ENCODE peak calls at places on chromosomes 13 and 19, in six cellular contexts. One of them, this sample, is unnamed.

GRCh38 chr19:44141191-44142013 is at the start of gene ZNF234:
- DNase-seq in SK-N-SH: peak; percentile 88
- DNase-seq in HCT116: peak; percentile 33
- DNase-seq in body of pancreas: peak; percentile 79
- DNase-seq in choroid plexus epithelial cell: peak; percentile 82
- DNase-seq in dorsolateral prefrontal cortex: peak; percentile 86
- DNase-seq in this sample: peak; percentile 67

GRCh38 chr19:48513289-48514122 is 1.9 kb upstream of the LMTK3 start:
- DNase-seq in SK-N-SH: peak; percentile 86
- DNase-seq in HCT116: peak; percentile 69
- DNase-seq in body of pancreas: peak; percentile 73
- DNase-seq in choroid plexus epithelial cell: peak; percentile 74
- DNase-seq in dorsolateral prefrontal cortex: peak; percentile 88
- DNase-seq in this sample: no peak

GRCh38 chr19:32203161-32203560 is 142.2 kb upstream of the ZNF507 start:
- DNase-seq in SK-N-SH: no peak
- DNase-seq in HCT116: no peak
- DNase-seq in body of pancreas: no peak
- DNase-seq in choroid plexus epithelial cell: no peak
- DNase-seq in dorsolateral prefrontal cortex: no peak
- DNase-seq in this sample: no peak

GRCh38 chr13:109344552-109345157 is 441.7 kb downstream of the IRS2 start:
- DNase-seq in SK-N-SH: peak; percentile 37
- DNase-seq in HCT116: no peak
- DNase-seq in body of pancreas: no peak
- DNase-seq in choroid plexus epithelial cell: peak; percentile 64
- DNase-seq in dorsolateral prefrontal cortex: no peak
- DNase-seq in this sample: no peak

GRCh38 chr13:94917814-94918213 is 205.5 kb upstream of the SOX21 start:
- DNase-seq in SK-N-SH: no peak
- DNase-seq in HCT116: no peak
- DNase-seq in body of pancreas: no peak
- DNase-seq in choroid plexus epithelial cell: peak; percentile 9
- DNase-seq in dorsolateral prefrontal cortex: no peak
- DNase-seq in this sample: no peak

GRCh38 chr13:107554355-107554905 is 660.9 kb downstream of the LIG4 start:
- DNase-seq in SK-N-SH: no peak
- DNase-seq in HCT116: no peak
- DNase-seq in body of pancreas: no peak
- DNase-seq in choroid plexus epithelial cell: no peak
- DNase-seq in dorsolateral prefrontal cortex: no peak
- DNase-seq in this sample: no peak

GRCh38 chr19:49017666-49018351 is 918 bp upstream of the LHB start:
- DNase-seq in SK-N-SH: peak; percentile 89
- DNase-seq in HCT116: peak; percentile 60
- DNase-seq in body of pancreas: peak; percentile 40
- DNase-seq in choroid plexus epithelial cell: peak; percentile 62
- DNase-seq in dorsolateral prefrontal cortex: no peak
- DNase-seq in this sample: no peak

GRCh38 chr19:1882089-1882785 is 3.1 kb downstream of the ABHD17A start:
- DNase-seq in SK-N-SH: no peak
- DNase-seq in HCT116: no peak
- DNase-seq in body of pancreas: no peak
- DNase-seq in choroid plexus epithelial cell: no peak
- DNase-seq in dorsolateral prefrontal cortex: no peak
- DNase-seq in this sample: no peak

GRCh38 chr19:51458899-51459592 is 792 bp upstream of the SIGLEC8 start:
- DNase-seq in SK-N-SH: no peak
- DNase-seq in HCT116: no peak
- DNase-seq in body of pancreas: no peak
- DNase-seq in choroid plexus epithelial cell: no peak
- DNase-seq in dorsolateral prefrontal cortex: no peak
- DNase-seq in this sample: no peak

GRCh38 chr13:113834496-113835200 is 29.2 kb downstream of the GAS6 start:
- DNase-seq in SK-N-SH: no peak
- DNase-seq in HCT116: no peak
- DNase-seq in body of pancreas: no peak
- DNase-seq in choroid plexus epithelial cell: no peak
- DNase-seq in dorsolateral prefrontal cortex: peak; percentile 37
- DNase-seq in this sample: no peak

GRCh38 chr19:40191836-40192646 is 815 bp downstream of the MAP3K10 start:
- DNase-seq in SK-N-SH: peak; percentile 88
- DNase-seq in HCT116: no peak
- DNase-seq in body of pancreas: peak; percentile 36
- DNase-seq in choroid plexus epithelial cell: peak; percentile 15
- DNase-seq in dorsolateral prefrontal cortex: no peak
- DNase-seq in this sample: no peak

GRCh38 chr13:45847554-45848224 is 3.9 kb downstream of the SIAH3 start:
- DNase-seq in SK-N-SH: no peak
- DNase-seq in HCT116: no peak
- DNase-seq in body of pancreas: no peak
- DNase-seq in choroid plexus epithelial cell: peak; percentile 29
- DNase-seq in dorsolateral prefrontal cortex: no peak
- DNase-seq in this sample: no peak

GRCh38 chr13:77002590-77003190 is 10.8 kb downstream of the CLN5 start:
- DNase-seq in SK-N-SH: peak; percentile 30
- DNase-seq in HCT116: peak; percentile 12
- DNase-seq in body of pancreas: no peak
- DNase-seq in choroid plexus epithelial cell: peak; percentile 62
- DNase-seq in dorsolateral prefrontal cortex: no peak
- DNase-seq in this sample: no peak

GRCh38 chr19:8393192-8393870 is 3.2 kb downstream of the RAB11B start:
- DNase-seq in SK-N-SH: no peak
- DNase-seq in HCT116: no peak
- DNase-seq in body of pancreas: no peak
- DNase-seq in choroid plexus epithelial cell: no peak
- DNase-seq in dorsolateral prefrontal cortex: no peak
- DNase-seq in this sample: no peak

GRCh38 chr19:45003485-45003884 is 2.2 kb downstream of the RELB start:
- DNase-seq in SK-N-SH: no peak
- DNase-seq in HCT116: no peak
- DNase-seq in body of pancreas: no peak
- DNase-seq in choroid plexus epithelial cell: no peak
- DNase-seq in dorsolateral prefrontal cortex: no peak
- DNase-seq in this sample: no peak

GRCh38 chr19:35269425-35270117 is 809 bp downstream of the USF2 start:
- DNase-seq in SK-N-SH: peak; percentile 89
- DNase-seq in HCT116: peak; percentile 75
- DNase-seq in body of pancreas: peak; percentile 92
- DNase-seq in choroid plexus epithelial cell: peak; percentile 84
- DNase-seq in dorsolateral prefrontal cortex: peak; percentile 88
- DNase-seq in this sample: peak; percentile 26

GRCh38 chr19:4139614-4140236 is 13.7 kb upstream of the CREB3L3 start:
- DNase-seq in SK-N-SH: peak; percentile 82
- DNase-seq in HCT116: peak; percentile 71
- DNase-seq in body of pancreas: peak; percentile 80
- DNase-seq in choroid plexus epithelial cell: peak; percentile 67
- DNase-seq in dorsolateral prefrontal cortex: peak; percentile 60
- DNase-seq in this sample: no peak

GRCh38 chr13:28622286-28622685 is 36.6 kb upstream of the POMP start:
- DNase-seq in SK-N-SH: no peak
- DNase-seq in HCT116: no peak
- DNase-seq in body of pancreas: no peak
- DNase-seq in choroid plexus epithelial cell: no peak
- DNase-seq in dorsolateral prefrontal cortex: no peak
- DNase-seq in this sample: no peak

GRCh38 chr13:20353973-20354372 is 121.9 kb upstream of the GJB6 start:
- DNase-seq in SK-N-SH: no peak
- DNase-seq in HCT116: no peak
- DNase-seq in body of pancreas: no peak
- DNase-seq in choroid plexus epithelial cell: peak; percentile 76
- DNase-seq in dorsolateral prefrontal cortex: no peak
- DNase-seq in this sample: no peak

GRCh38 chr13:108087813-108088212 is 127.5 kb downstream of the LIG4 start:
- DNase-seq in SK-N-SH: no peak
- DNase-seq in HCT116: no peak
- DNase-seq in body of pancreas: no peak
- DNase-seq in choroid plexus epithelial cell: no peak
- DNase-seq in dorsolateral prefrontal cortex: no peak
- DNase-seq in this sample: no peak

GRCh38 chr19:46687438-46688145 is 26.6 kb upstream of the DACT3 start:
- DNase-seq in SK-N-SH: no peak
- DNase-seq in HCT116: no peak
- DNase-seq in body of pancreas: no peak
- DNase-seq in choroid plexus epithelial cell: no peak
- DNase-seq in dorsolateral prefrontal cortex: no peak
- DNase-seq in this sample: no peak

GRCh38 chr13:108947551-108948030 is 318.2 kb downstream of the MYO16 start:
- DNase-seq in SK-N-SH: no peak
- DNase-seq in HCT116: no peak
- DNase-seq in body of pancreas: no peak
- DNase-seq in choroid plexus epithelial cell: peak; percentile 97
- DNase-seq in dorsolateral prefrontal cortex: no peak
- DNase-seq in this sample: no peak

DNA sequence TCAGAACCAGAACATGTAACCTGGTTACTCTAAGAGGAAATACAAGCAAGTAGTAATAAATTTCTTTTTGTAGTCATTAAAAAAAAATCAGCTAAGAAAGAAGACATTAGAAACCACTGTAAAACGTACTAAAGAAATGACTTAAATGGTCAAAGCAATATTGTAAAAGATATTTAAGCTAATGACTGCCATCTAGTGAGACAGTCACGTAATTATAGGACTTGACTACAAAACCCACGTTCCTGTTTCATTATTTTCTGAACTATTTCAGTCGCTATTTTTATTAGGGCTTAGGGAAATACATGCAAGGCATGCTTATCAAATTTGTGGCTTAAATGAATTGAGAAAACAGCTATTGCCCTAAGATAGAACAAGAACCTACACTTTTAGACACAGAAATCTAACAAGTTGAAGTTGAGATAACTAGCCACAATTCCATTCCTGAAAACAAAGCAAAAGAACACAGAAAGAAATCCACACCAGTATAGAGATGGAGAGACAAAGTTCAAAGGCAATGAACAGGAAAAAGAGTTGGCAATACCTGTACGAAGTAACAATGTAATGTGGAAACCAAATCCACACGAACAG is 17.9 kb downstream of the ALG5 start:
- DNase-seq in SK-N-SH: peak; percentile 50
- DNase-seq in HCT116: no peak
- DNase-seq in body of pancreas: no peak
- DNase-seq in choroid plexus epithelial cell: peak; percentile 85
- DNase-seq in dorsolateral prefrontal cortex: no peak
- DNase-seq in this sample: peak; percentile 36
- TF ChIP-seq CTCF in SK-N-SH: peak; percentile 75
- TF ChIP-seq CTCF in HCT116: peak; percentile 30
- TF ChIP-seq CTCF in body of pancreas: peak; percentile 26
- TF ChIP-seq CTCF in choroid plexus epithelial cell: peak; percentile 58
- TF ChIP-seq CTCF in dorsolateral prefrontal cortex: peak; percentile 62
- TF ChIP-seq CTCF in this sample: peak; percentile 55

DNA sequence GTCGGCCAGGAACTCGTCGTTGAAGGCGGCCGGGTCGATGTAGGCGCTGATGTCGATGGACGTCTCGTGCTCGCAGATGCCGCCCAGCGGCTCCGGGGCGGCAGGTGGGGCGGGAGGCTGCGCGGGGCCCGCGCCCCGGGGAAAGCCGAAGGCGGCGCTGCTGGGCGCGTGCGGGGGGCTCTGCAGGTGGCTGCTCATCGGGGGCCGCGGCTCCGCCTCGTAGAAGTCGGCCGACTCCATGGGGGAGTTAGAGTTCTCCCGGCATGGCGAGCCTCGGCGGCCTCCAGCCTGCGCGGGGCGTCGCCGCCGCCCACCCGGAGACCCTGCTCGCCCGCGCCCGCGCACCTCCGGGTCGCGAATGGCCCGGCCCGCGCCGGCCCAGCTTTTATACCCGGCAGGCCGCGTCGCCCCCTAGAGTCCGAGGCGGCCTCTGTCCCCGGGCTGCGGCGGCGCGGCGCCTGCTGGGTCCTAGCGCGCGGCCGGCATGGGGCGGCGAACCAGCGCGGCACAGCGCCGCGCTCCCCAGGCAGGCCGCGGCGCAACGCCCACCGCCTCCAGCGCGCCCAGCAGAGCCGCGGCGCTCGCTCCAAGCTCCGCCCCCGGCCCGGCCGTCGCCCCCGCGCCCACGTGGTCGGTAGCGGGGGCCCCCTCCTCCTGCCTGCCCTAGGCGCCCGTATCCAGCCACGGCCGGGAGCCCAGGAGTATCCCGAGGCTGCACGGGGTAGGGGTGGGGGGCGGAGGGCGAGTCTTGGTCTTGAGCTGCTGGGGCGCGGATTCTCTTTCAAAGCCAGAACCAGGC is at the start of gene CEBPA:
- DNase-seq in SK-N-SH: peak; percentile 96
- DNase-seq in HCT116: peak; percentile 70
- DNase-seq in body of pancreas: peak; percentile 83
- DNase-seq in choroid plexus epithelial cell: peak; percentile 75
- DNase-seq in dorsolateral prefrontal cortex: no peak
- DNase-seq in this sample: peak; percentile 11
- TF ChIP-seq CTCF in SK-N-SH: peak; percentile 45
- TF ChIP-seq CTCF in HCT116: peak; percentile 59
- TF ChIP-seq CTCF in body of pancreas: no peak
- TF ChIP-seq CTCF in choroid plexus epithelial cell: peak; percentile 30
- TF ChIP-seq CTCF in dorsolateral prefrontal cortex: no peak
- TF ChIP-seq CTCF in this sample: peak; percentile 39

GRCh38 chr13:58994077-58994476 is 1169.7 kb downstream of the DIAPH3 start:
- DNase-seq in SK-N-SH: peak; percentile 7
- DNase-seq in HCT116: no peak
- DNase-seq in body of pancreas: no peak
- DNase-seq in choroid plexus epithelial cell: no peak
- DNase-seq in dorsolateral prefrontal cortex: no peak
- DNase-seq in this sample: no peak

GRCh38 chr13:58999851-59000250 is 1163.9 kb downstream of the DIAPH3 start:
- DNase-seq in SK-N-SH: no peak
- DNase-seq in HCT116: no peak
- DNase-seq in body of pancreas: no peak
- DNase-seq in choroid plexus epithelial cell: peak; percentile 11
- DNase-seq in dorsolateral prefrontal cortex: no peak
- DNase-seq in this sample: no peak

GRCh38 chr13:58992478-58993042 is 1171.2 kb downstream of the DIAPH3 start:
- DNase-seq in SK-N-SH: no peak
- DNase-seq in HCT116: no peak
- DNase-seq in body of pancreas: no peak
- DNase-seq in choroid plexus epithelial cell: no peak
- DNase-seq in dorsolateral prefrontal cortex: no peak
- DNase-seq in this sample: no peak

GRCh38 chr13:58991826-58992477 is 1171.8 kb downstream of the DIAPH3 start:
- DNase-seq in SK-N-SH: no peak
- DNase-seq in HCT116: no peak
- DNase-seq in body of pancreas: no peak
- DNase-seq in choroid plexus epithelial cell: no peak
- DNase-seq in dorsolateral prefrontal cortex: no peak
- DNase-seq in this sample: no peak

GRCh38 chr13:58994778-58995177 is 1169.0 kb downstream of the DIAPH3 start:
- DNase-seq in SK-N-SH: no peak
- DNase-seq in HCT116: no peak
- DNase-seq in body of pancreas: no peak
- DNase-seq in choroid plexus epithelial cell: peak; percentile 34
- DNase-seq in dorsolateral prefrontal cortex: no peak
- DNase-seq in this sample: no peak
- TF ChIP-seq CTCF in SK-N-SH: peak; percentile 18
- TF ChIP-seq CTCF in HCT116: no peak
- TF ChIP-seq CTCF in body of pancreas: no peak
- TF ChIP-seq CTCF in choroid plexus epithelial cell: peak; percentile 35
- TF ChIP-seq CTCF in dorsolateral prefrontal cortex: no peak
- TF ChIP-seq CTCF in this sample: no peak

DNA sequence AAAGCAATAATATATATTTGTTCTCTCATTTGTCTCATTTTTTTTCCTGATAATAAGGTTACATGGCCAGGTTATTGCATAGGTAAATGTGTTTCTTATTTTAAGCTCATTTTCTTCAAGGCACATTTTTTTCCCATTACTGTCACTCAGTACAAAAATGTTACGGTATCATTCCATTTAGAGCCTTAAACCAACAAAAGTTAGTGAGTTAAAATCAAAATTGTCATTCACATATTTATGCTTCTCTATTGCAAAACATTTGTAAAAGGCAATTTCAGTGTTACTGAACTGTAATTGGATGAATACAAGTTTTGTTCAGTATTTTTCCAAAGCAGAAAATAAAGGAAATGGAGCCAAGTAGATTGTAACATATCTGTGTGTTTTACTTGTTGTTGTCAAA is 117.6 kb upstream of the MAB21L1 start:
- DNase-seq in SK-N-SH: no peak
- DNase-seq in HCT116: no peak
- DNase-seq in body of pancreas: no peak
- DNase-seq in choroid plexus epithelial cell: no peak
- DNase-seq in dorsolateral prefrontal cortex: no peak
- DNase-seq in this sample: no peak
- TF ChIP-seq CTCF in SK-N-SH: no peak
- TF ChIP-seq CTCF in HCT116: no peak
- TF ChIP-seq CTCF in body of pancreas: no peak
- TF ChIP-seq CTCF in choroid plexus epithelial cell: no peak
- TF ChIP-seq CTCF in dorsolateral prefrontal cortex: no peak
- TF ChIP-seq CTCF in this sample: no peak

This sample was measured in AG04450.